ENCODE peak calls at places on chromosomes 13 and 19, in six cellular contexts. L, K, M, J, I and D are unnamed samples.

GRCh38 chr19:55441692-55442321 is 1.3 kb downstream of the SHISA7 start:
- DNase-seq in J (no peak), L (no peak), I (no peak), K (no peak), M (no peak), D (no peak)

GRCh38 chr13:100382787-100383186 is 205.8 kb downstream of the GGACT start:
- DNase-seq in I (peak), M (no peak), L (no peak), J (no peak), K (no peak), D (peak)

GRCh38 chr19:38850976-38851621 is 1.3 kb upstream of the HNRNPL start:
- DNase-seq in L (no peak), M (no peak), J (peak), K (no peak), I (no peak), D (no peak)

GRCh38 chr19:19267305-19267704 is 5.8 kb downstream of the TM6SF2 start:
- DNase-seq in M (no peak), I (no peak), K (no peak), J (no peak), L (no peak), D (no peak)

GRCh38 chr19:15199652-15200574 is 882 bp downstream of the NOTCH3 start:
- DNase-seq in L (no peak), J (no peak), M (no peak), I (no peak), K (no peak), D (no peak)

GRCh38 chr19:50838239-50838638 is 4.9 kb upstream of the KLK15 start:
- DNase-seq in M (peak), J (no peak), L (peak), I (no peak), K (no peak), D (peak)

GRCh38 chr19:10228925-10229324 is 2.2 kb downstream of the S1PR2 start:
- DNase-seq in K (no peak), J (no peak), L (no peak), M (peak), I (peak), D (peak)

GRCh38 chr19:18023596-18024212 is 15.7 kb downstream of the ARRDC2 start:
- DNase-seq in L (no peak), K (no peak), M (peak), J (peak), I (no peak), D (peak)

GRCh38 chr13:107678075-107678689 is 537.2 kb downstream of the LIG4 start:
- DNase-seq in M (no peak), K (no peak), I (no peak), L (no peak), J (no peak), D (no peak)

GRCh38 chr13:39329182-39329639 is 273.8 kb downstream of the LHFPL6 start:
- DNase-seq in M (no peak), K (no peak), J (no peak), L (no peak), I (peak), D (no peak)

GRCh38 chr19:11125994-11126685 is 29.4 kb downstream of the SPC24 start:
- DNase-seq in I (peak), J (peak), L (no peak), K (peak), M (peak), D (peak)

GRCh38 chr19:17764348-17764747 is 13.1 kb downstream of the FCHO1 start:
- DNase-seq in K (no peak), I (no peak), J (no peak), L (no peak), M (no peak), D (no peak)

GRCh38 chr13:77860621-77861020 is 58.0 kb downstream of the EDNRB start:
- DNase-seq in I (peak), L (no peak), J (no peak), K (peak), M (no peak), D (peak)

GRCh38 chr13:84609716-84610115 is 727.4 kb upstream of the SLITRK1 start:
- DNase-seq in M (no peak), J (no peak), L (no peak), I (peak), K (no peak), D (no peak)

DNA sequence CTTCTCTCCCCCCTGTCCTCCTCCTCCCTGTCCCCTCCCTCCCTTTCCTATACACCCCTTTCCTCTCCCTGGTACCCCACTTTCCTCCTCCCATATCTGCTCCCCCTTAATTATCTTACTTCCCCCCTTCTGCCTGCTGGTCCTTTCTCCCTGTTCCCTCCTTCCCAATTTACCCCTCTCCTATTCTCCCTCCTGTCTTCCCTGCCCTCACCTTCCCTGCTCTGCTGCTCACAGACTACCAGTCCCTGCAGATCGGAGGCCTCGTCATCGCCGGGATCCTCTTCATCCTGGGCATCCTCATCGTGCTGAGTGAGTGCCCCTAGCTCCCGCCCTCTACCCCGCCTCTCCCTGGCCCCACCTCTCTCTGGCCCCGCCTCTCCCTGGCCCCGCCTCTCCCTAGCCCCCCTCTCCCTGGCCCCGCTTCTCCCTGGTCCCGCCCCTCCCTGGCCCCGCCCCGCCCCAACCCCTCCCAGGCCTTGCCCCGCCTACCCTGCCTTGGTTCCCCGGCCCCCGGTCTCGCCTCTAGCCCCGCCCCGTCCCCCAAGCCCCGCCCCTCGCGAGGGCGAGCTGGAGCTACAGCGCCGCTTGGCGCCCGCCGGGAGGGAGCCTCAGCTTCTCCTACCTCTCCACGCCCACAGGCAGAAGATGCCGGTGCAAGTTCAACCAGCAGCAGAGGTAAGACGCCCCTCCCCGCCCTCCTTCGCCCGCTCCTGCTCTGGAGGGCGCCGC is 2.0 kb upstream of the FXYD7 start:
- DNase-seq in I (peak), K (peak), M (peak), J (peak), L (no peak), D (peak)
- TF ChIP-seq CTCF in I (peak), K (peak), M (peak), J (peak), L (peak), D (peak)

DNA sequence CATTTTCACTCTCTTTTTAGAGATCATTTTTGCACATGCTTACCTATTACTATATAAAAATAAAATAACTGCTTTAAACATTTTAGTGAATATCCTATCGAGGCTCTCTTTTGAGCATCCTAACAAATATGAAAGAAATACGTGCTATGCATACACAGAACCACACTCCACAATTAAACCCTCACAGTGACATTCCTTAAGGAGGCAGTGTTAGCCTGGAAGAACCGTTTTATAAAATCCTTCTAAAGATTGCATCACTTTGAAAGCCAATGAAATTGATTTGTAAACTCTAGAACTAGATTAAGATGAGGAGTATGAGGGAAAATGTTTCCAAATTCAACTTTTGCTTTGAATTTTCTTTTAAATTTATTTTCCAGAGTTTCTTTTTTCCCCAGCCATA is 11.1 kb upstream of the ENOX1 start:
- DNase-seq in L (no peak), K (no peak), M (no peak), I (peak), J (no peak), D (no peak)
- TF ChIP-seq CTCF in L (no peak), K (no peak), M (no peak), I (peak), J (no peak), D (no peak)

GRCh38 chr13:88068975-88069374 is 397.8 kb downstream of the SLITRK5 start:
- DNase-seq in J (no peak), I (no peak), K (no peak), M (peak), L (no peak), D (peak)
- TF ChIP-seq CTCF in J (no peak), I (no peak), K (no peak), M (peak), L (no peak), D (peak)

DNA sequence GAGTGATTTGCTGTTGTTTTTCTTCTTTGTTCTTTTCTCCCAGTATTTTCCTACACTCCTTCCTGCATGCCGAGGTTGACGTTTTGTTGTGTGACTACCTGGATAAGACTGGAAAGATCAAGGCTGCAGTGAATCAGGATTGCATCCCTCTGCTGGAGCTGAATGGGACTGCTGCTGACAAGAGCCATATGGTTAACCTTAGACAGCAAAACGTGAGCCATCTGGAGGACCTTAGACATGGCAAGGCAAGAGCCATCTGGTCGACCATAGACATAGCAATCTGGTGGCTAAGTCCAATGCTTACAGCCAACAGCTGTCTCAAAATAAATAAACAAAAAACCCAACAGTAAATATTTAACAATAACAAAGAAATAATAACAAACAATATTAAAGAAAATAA is 42.6 kb upstream of the ZNF91 start:
- DNase-seq in L (no peak), I (no peak), J (no peak), K (no peak), M (peak), D (no peak)
- TF ChIP-seq CTCF in L (no peak), I (no peak), J (no peak), K (no peak), M (no peak), D (no peak)